ENCODE peak calls at places on chromosomes 11 and 22, in six cellular contexts. V, N, H, F, D and Q are unnamed samples.

GRCh38 chr11:78417175-78417887 is at the start of gene GAB2:
- DNase-seq in N (no peak), V (no peak), D (peak), F (no peak), H (peak), Q (no peak)

GRCh38 chr11:105790841-105791240 is 181.0 kb downstream of the GRIA4 start:
- DNase-seq in H (no peak), D (peak), F (no peak), N (no peak), V (no peak), Q (no peak)

GRCh38 chr11:86671386-86672006 is 920 bp downstream of the ME3 start:
- DNase-seq in F (peak), D (peak), H (peak), N (peak), V (no peak), Q (peak)

GRCh38 chr11:63880031-63880841 is 36.7 kb downstream of the RCOR2 start:
- DNase-seq in V (no peak), D (no peak), H (no peak), F (no peak), N (no peak), Q (no peak)

GRCh38 chr22:22605074-22605404 is 39.4 kb upstream of the GGTLC2 start:
- DNase-seq in N (no peak), F (no peak), H (no peak), V (no peak), D (no peak), Q (no peak)

GRCh38 chr11:66986178-66986545 is 11.1 kb downstream of the C11orf86 start:
- DNase-seq in N (no peak), D (no peak), V (no peak), F (no peak), H (no peak), Q (no peak)

GRCh38 chr22:36763576-36763975 is 12.3 kb downstream of the IFT27 start:
- DNase-seq in H (no peak), F (no peak), V (no peak), N (no peak), D (peak), Q (peak)

GRCh38 chr22:49257551-49257951 is 570.1 kb downstream of the BRD1 start:
- DNase-seq in N (no peak), D (peak), F (no peak), V (no peak), H (no peak), Q (no peak)

GRCh38 chr11:65003282-65003681 is 6.5 kb upstream of the BATF2 start:
- DNase-seq in V (no peak), F (no peak), N (no peak), H (no peak), D (peak), Q (no peak)

GRCh38 chr22:24190159-24190540 is 8.9 kb downstream of the SUSD2 start:
- DNase-seq in V (no peak), D (no peak), F (no peak), N (no peak), H (no peak), Q (no peak)

GRCh38 chr11:77776455-77776854 is 44.1 kb downstream of the RSF1 start:
- DNase-seq in D (no peak), H (no peak), V (no peak), N (no peak), F (no peak), Q (no peak)

GRCh38 chr11:61114913-61115312 is 12.6 kb downstream of the CD5 start:
- DNase-seq in H (no peak), V (no peak), D (no peak), N (no peak), F (no peak), Q (peak)

GRCh38 chr11:61747389-61748285 is 4.8 kb upstream of the MYRF start:
- DNase-seq in H (peak), N (peak), D (peak), F (peak), V (peak), Q (peak)

GRCh38 chr11:18540207-18541009 is 13.7 kb upstream of the TSG101 start:
- DNase-seq in F (no peak), H (no peak), D (no peak), N (no peak), V (no peak), Q (no peak)

GRCh38 chr22:27475548-27475897 is 326.0 kb downstream of the MN1 start:
- DNase-seq in D (peak), V (no peak), F (no peak), H (no peak), N (no peak), Q (no peak)

GRCh38 chr11:114346709-114347141 is 50.5 kb downstream of the NNMT start:
- DNase-seq in D (no peak), F (no peak), V (no peak), H (no peak), N (no peak), Q (no peak)

GRCh38 chr11:44630511-44631210 is 65.2 kb downstream of the CD82 start:
- DNase-seq in H (peak), F (no peak), D (peak), V (peak), N (no peak), Q (peak)

GRCh38 chr11:125164422-125165110 is at the start of gene PKNOX2:
- DNase-seq in F (peak), H (peak), D (peak), N (peak), V (no peak), Q (peak)

GRCh38 chr22:29044657-29045176 is 16.9 kb downstream of the C22orf31 start:
- DNase-seq in F (no peak), H (no peak), D (no peak), N (no peak), V (no peak), Q (no peak)

GRCh38 chr22:28821452-28821851 is 21.1 kb upstream of the XBP1 start:
- DNase-seq in N (no peak), H (no peak), D (no peak), F (no peak), V (no peak), Q (no peak)

GRCh38 chr11:93952082-93952780 is 68.9 kb upstream of the HEPHL1 start:
- DNase-seq in F (no peak), V (no peak), H (no peak), N (no peak), D (no peak), Q (no peak)

GRCh38 chr11:112128483-112129121 is 35.3 kb downstream of the IL18 start:
- DNase-seq in H (peak), D (no peak), F (peak), V (no peak), N (no peak), Q (peak)

GRCh38 chr11:3132271-3132781 is 32.8 kb downstream of the OSBPL5 start:
- DNase-seq in F (no peak), N (no peak), H (peak), D (peak), V (no peak), Q (no peak)

GRCh38 chr11:31828217-31828616 is 17.1 kb upstream of the PAX6 start:
- DNase-seq in H (no peak), F (no peak), N (no peak), V (no peak), D (no peak), Q (no peak)

GRCh38 chr11:85643255-85643654 is 4.5 kb upstream of the TMEM126A start:
- DNase-seq in F (peak), D (no peak), N (peak), H (peak), V (no peak), Q (no peak)

GRCh38 chr11:27028653-27029052 is 12.0 kb upstream of the BBOX1 start:
- DNase-seq in D (no peak), V (no peak), F (no peak), H (no peak), N (no peak), Q (no peak)

GRCh38 chr11:2928605-2929510 is at the start of gene PHLDA2:
- DNase-seq in N (no peak), H (peak), D (peak), V (no peak), F (peak), Q (no peak)

GRCh38 chr11:45100338-45100737 is 46.1 kb upstream of the PRDM11 start:
- DNase-seq in D (peak), V (no peak), N (no peak), F (no peak), H (no peak), Q (no peak)

GRCh38 chr22:17726561-17727243 is 47.6 kb downstream of the BID start:
- DNase-seq in F (no peak), H (no peak), V (no peak), D (no peak), N (no peak), Q (no peak)

GRCh38 chr11:71311176-71311925 is 59.0 kb upstream of the SHANK2 start:
- DNase-seq in V (no peak), N (no peak), F (no peak), D (peak), H (no peak), Q (no peak)

GRCh38 chr11:10930224-10930960 is 72.5 kb upstream of the ZBED5 start:
- DNase-seq in F (no peak), N (no peak), H (peak), D (no peak), V (no peak), Q (no peak)

GRCh38 chr11:123588117-123588815 is 66.2 kb downstream of the SCN3B start:
- DNase-seq in V (no peak), F (no peak), H (peak), D (no peak), N (no peak), Q (no peak)

GRCh38 chr22:30044369-30044768 is 35.9 kb upstream of the HORMAD2 start:
- DNase-seq in N (no peak), V (no peak), D (peak), F (no peak), H (peak), Q (no peak)

GRCh38 chr11:127226959-127227358 is 226.4 kb upstream of the KIRREL3 start:
- DNase-seq in F (no peak), H (no peak), D (no peak), V (no peak), N (no peak), Q (no peak)

GRCh38 chr11:87432006-87432405 is 394.3 kb downstream of the TMEM135 start:
- DNase-seq in D (no peak), N (no peak), H (no peak), V (no peak), F (no peak), Q (no peak)

GRCh38 chr11:101844608-101845007 is 70.2 kb upstream of the CEP126 start:
- DNase-seq in H (no peak), N (no peak), F (no peak), D (no peak), V (no peak), Q (no peak)

DNA sequence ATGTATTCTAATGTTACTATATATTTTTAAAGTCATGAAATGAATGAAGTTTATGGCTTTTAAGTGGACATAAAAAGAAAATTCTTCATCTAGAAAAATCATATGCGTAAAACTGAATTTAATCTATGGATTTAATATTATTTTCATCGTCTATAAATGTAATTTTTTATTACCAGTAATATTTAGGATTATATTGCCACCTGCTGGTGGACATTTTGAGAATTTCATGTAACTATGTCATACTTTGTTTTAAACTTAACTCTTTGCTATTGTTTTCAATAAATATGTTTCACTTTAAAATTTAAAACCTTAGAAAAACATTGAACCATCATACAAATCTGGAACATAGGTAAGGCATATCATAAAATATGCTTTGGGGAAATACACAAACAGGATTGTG is 66.5 kb upstream of the CEP126 start:
- DNase-seq in F (no peak), D (no peak), V (no peak), N (no peak), H (no peak), Q (no peak)
- TF ChIP-seq CTCF in F (peak), D (peak), V (peak), N (no peak), H (peak), Q (peak)

DNA sequence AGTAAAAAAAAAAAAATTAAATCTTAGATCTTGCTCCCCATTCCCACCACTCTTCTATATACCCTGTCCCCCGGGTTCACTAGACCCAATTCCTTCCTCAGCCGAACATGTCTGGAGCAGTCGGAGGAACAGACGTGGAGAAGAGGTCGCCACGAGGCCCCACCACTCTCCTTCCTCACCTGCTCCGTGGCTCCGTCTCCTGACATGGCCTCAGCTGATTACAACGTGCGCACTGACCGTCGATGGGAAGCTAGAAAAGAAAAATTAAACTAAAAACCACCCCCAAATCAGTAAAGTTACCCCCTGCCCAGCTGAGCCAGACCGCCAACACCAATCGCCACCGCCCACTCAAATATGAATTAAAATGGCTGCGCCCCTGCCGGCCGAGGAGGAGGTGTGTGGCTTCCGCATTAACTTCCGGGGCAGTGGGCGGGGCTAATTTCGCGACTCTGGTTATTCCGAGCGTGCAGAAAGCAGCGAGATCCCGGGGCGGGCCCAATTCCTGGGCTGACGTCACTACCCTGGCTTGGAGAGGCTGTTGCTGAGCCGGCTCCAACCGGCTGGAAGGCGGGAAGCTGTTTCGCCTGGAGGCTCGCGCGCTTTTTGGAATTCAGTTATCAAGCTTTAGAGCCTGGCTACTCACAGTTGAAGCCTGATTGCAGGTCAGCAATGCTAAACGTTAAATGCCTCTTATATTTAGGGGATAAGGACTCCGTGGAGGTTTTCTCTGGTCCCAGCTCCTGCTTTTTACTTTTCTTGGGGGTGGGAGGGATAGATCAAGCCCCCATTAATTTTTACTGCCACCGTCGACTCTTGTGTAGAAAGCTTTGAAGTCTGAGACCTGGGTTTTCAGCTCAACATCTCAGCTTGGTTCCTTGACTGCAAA is at the start of gene CSTF3:
- DNase-seq in N (peak), V (peak), D (peak), F (peak), H (peak), Q (peak)
- TF ChIP-seq CTCF in N (peak), V (peak), D (peak), F (peak), H (peak), Q (peak)

DNA sequence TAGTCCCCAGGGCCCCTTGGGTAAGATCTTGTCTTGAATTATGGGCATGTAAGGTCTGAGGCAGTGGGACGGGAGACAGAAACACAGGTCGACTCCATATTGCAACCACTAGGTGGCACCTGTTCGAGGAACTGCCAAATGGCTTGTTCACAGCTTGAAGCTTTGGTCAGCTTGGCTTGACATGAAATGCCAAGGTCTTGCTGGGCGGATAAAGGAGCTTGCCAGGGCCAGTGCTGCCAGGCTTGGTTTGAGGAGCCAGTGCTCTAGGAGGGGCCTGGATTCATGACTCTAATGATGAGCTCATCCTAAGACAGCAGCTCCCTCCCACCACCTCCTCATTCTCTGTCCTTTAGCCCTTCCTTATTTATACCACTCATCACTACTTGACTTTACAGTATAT is 11.9 kb upstream of the NRIP3 start:
- DNase-seq in D (peak), H (peak), F (no peak), N (peak), V (no peak), Q (peak)
- TF ChIP-seq CTCF in D (peak), H (peak), F (peak), N (peak), V (peak), Q (peak)

DNA sequence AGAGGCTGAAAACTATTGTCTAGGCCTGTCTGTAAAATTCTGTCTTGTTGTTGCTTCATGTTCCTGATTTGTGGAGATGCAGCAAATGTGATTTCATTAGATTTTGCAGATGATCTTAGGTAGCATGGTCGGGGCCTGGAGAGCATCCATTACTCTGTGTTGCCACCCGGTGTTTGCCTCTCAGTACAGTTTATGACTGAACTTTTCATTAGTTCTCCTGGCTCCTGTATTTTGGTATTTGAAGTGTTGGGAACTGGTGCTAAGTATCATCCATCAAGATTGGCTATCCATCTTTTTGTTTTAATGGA is 7.7 kb downstream of the YWHAH start:
- DNase-seq in D (no peak), V (no peak), F (no peak), N (no peak), H (no peak), Q (no peak)
- TF ChIP-seq CTCF in D (peak), V (no peak), F (no peak), N (no peak), H (no peak), Q (no peak)

GRCh38 chr11:119726585-119727522 is 2.1 kb downstream of the NECTIN1 start:
- DNase-seq in V (no peak), H (no peak), N (no peak), D (peak), F (no peak), Q (no peak)

GRCh38 chr11:119728651-119729580 is at the start of gene NECTIN1:
- DNase-seq in D (peak), H (peak), F (peak), V (peak), N (peak), Q (peak)

GRCh38 chr11:119726150-119726553 is 2.8 kb downstream of the NECTIN1 start:
- DNase-seq in F (no peak), V (no peak), H (no peak), N (no peak), D (peak), Q (no peak)

GRCh38 chr11:119728226-119728626 is 774 bp downstream of the NECTIN1 start:
- DNase-seq in N (no peak), F (no peak), H (peak), D (peak), V (no peak), Q (no peak)

DNA sequence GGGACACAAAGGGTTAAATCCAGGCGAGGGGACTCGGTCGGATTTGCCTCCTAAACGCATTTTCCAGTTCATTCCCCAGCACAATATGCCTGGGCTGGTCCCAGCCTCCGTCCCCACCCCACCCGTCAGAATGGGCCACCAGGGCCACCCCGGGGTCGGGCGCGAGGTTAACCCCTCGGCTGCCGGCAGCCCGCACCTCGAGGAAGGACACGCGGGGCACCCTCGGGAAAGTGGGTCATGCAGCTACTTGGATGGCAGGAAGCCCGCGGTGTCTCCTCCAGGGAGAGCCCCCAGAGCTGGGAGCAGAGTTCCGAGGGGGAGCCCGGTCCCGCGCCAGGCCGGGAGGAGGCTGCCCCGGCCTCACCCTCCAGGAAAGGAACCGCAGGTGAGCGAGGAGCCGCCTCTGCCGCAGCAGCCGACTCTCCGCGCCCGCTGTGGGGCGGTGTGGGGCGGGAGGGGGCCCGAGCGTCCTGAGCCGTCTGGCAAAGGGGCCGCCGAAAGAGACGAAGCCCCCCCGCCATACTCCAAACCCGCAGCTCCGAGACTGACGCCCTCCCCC is 1.4 kb downstream of the NECTIN1 start:
- DNase-seq in F (peak), V (no peak), D (peak), H (peak), N (peak), Q (peak)
- TF ChIP-seq CTCF in F (peak), V (no peak), D (peak), H (no peak), N (no peak), Q (peak)

GRCh38 chr22:35037089-35037488 is 28.9 kb upstream of the ISX start:
- DNase-seq in F (no peak), D (peak), N (no peak), H (no peak), V (no peak), Q (peak)
- TF ChIP-seq CTCF in F (no peak), D (peak), N (no peak), H (no peak), V (no peak), Q (peak)